ENCODE peak calls at places on chromosomes 6 and 20, in four cellular contexts. B, K, X and O are unnamed samples.

GRCh38 chr6:35786272-35786671 is 5.5 kb downstream of the CLPSL1 start:
- DNase-seq in B (no peak), K (no peak), X (no peak), O (no peak)

GRCh38 chr20:42634096-42634495 is 555.6 kb downstream of the PTPRT start:
- DNase-seq in B (no peak), K (no peak), X (peak), O (no peak)

GRCh38 chr20:48411906-48412305 is 415.9 kb downstream of the PREX1 start:
- DNase-seq in B (no peak), K (no peak), X (peak), O (no peak)

GRCh38 chr6:8905647-8906231 is 470.4 kb upstream of the SLC35B3 start:
- DNase-seq in B (no peak), K (no peak), X (no peak), O (no peak)

GRCh38 chr6:146041282-146041681 is 12.4 kb downstream of the GRM1 start:
- DNase-seq in B (no peak), K (no peak), X (peak), O (peak)

GRCh38 chr6:138477913-138478539 is 21.3 kb downstream of the NHSL1 start:
- DNase-seq in B (no peak), K (no peak), X (no peak), O (no peak)

GRCh38 chr6:66662196-66662595 is 955.2 kb upstream of the EYS start:
- DNase-seq in B (no peak), K (no peak), X (no peak), O (no peak)

GRCh38 chr6:170000071-170000843 is 248.8 kb downstream of the ERMARD start:
- DNase-seq in B (no peak), K (no peak), X (no peak), O (no peak)